ENCODE peak calls at places on chromosomes 11 and 22, in eight cellular contexts. I is anterior cingulate cortex, B is GDM1, D is HEK293T, E is upper lobe of right lung, L is nucleus accumbens, J is GM03348, Z is substantia nigra. Y is an unnamed sample.

GRCh38 chr11:46293616-46294015 is 16.2 kb downstream of the CREB3L1 start:
- DNase-seq in I (no peak), B (no peak), D (no peak), E (no peak), L (no peak), J (peak; percentile 81), Z (no peak), Y (no peak)

GRCh38 chr11:131137046-131137445 is 220.8 kb upstream of the SNX19 start:
- DNase-seq in I (no peak), B (no peak), D (no peak), E (no peak), L (no peak), J (no peak), Z (no peak), Y (no peak)

GRCh38 chr11:130449996-130450419 is 1.6 kb downstream of the ADAMTS15 start:
- DNase-seq in I (peak; percentile 37), B (no peak), D (no peak), E (peak; percentile 86), L (no peak), J (peak; percentile 78), Z (no peak), Y (no peak)

GRCh38 chr11:46977038-46977818 is 40.7 kb downstream of the CSTPP1 start:
- DNase-seq in I (peak; percentile 36), B (no peak), D (no peak), E (no peak), L (peak; percentile 60), J (no peak), Z (peak; percentile 40), Y (peak; percentile 44)

GRCh38 chr22:27990879-27991278 is 71.8 kb upstream of the PITPNB start:
- DNase-seq in I (no peak), B (no peak), D (peak; percentile 89), E (no peak), L (no peak), J (no peak), Z (no peak), Y (peak; percentile 21)

GRCh38 chr11:44658451-44658850 is 68.3 kb upstream of the TSPAN18 start:
- DNase-seq in I (no peak), B (no peak), D (peak; percentile 47), E (no peak), L (no peak), J (no peak), Z (no peak), Y (no peak)

GRCh38 chr11:10488581-10489443 is 33.7 kb downstream of the AMPD3 start:
- DNase-seq in I (no peak), B (no peak), D (no peak), E (no peak), L (no peak), J (no peak), Z (no peak), Y (no peak)

GRCh38 chr11:117868815-117869642 is 7.4 kb downstream of the FXYD6 start:
- DNase-seq in I (no peak), B (no peak), D (no peak), E (no peak), L (no peak), J (no peak), Z (no peak), Y (no peak)

GRCh38 chr22:41523464-41524221 is 20.6 kb downstream of the POLR3H start:
- DNase-seq in I (no peak), B (no peak), D (no peak), E (no peak), L (no peak), J (no peak), Z (no peak), Y (no peak)

GRCh38 chr11:83602116-83602515 is 315.9 kb upstream of the CCDC90B start:
- DNase-seq in I (no peak), B (no peak), D (no peak), E (no peak), L (no peak), J (no peak), Z (no peak), Y (no peak)

GRCh38 chr22:47452184-47452583 is 689.7 kb downstream of the TBC1D22A start:
- DNase-seq in I (no peak), B (no peak), D (peak; percentile 36), E (no peak), L (no peak), J (no peak), Z (no peak), Y (no peak)

GRCh38 chr22:19061471-19062138 is 60.6 kb downstream of the DGCR2 start:
- DNase-seq in I (no peak), B (no peak), D (no peak), E (peak; percentile 21), L (no peak), J (no peak), Z (no peak), Y (no peak)

GRCh38 chr11:78853521-78853920 is 278.9 kb upstream of the NARS2 start:
- DNase-seq in I (no peak), B (no peak), D (no peak), E (no peak), L (no peak), J (no peak), Z (no peak), Y (no peak)

GRCh38 chr11:92109476-92109875 is 115.1 kb upstream of the FAT3 start:
- DNase-seq in I (no peak), B (no peak), D (no peak), E (no peak), L (no peak), J (no peak), Z (no peak), Y (no peak)

GRCh38 chr22:31585161-31585859 is 76.7 kb downstream of the PISD start:
- DNase-seq in I (no peak), B (no peak), D (no peak), E (no peak), L (no peak), J (peak; percentile 64), Z (no peak), Y (no peak)

GRCh38 chr11:60378359-60378758 is at the start of gene MS4A7:
- DNase-seq in I (no peak), B (peak; percentile 79), D (no peak), E (peak; percentile 68), L (no peak), J (no peak), Z (no peak), Y (no peak)

GRCh38 chr11:38448284-38448683 is 1850.2 kb upstream of the RAG2 start:
- DNase-seq in I (no peak), B (no peak), D (no peak), E (no peak), L (no peak), J (no peak), Z (no peak), Y (no peak)

GRCh38 chr22:30314918-30315317 is 11.8 kb downstream of the TBC1D10A start:
- DNase-seq in I (no peak), B (peak; percentile 14), D (no peak), E (no peak), L (no peak), J (no peak), Z (no peak), Y (no peak)

Y was measured in neuronal stem cell.